ENCODE peak calls at places on chromosome 1, in eight cellular contexts. F is tibial nerve, N is A549, K is sigmoid colon, R is transverse colon, L is suprapubic skin, U is stomach, H is HepG2. M is an unnamed sample.
A peak's percentile ranks its signal among the peaks of the same experiment; 100 is the strongest.

GRCh38 chr1:61358770-61359455 is 276.6 kb downstream of the NFIA start:
- DNase-seq in F (no peak), N (no peak), K (no peak), R (no peak), L (no peak), U (no peak), H (no peak), M (no peak)

GRCh38 chr1:7860130-7860529 is 7.3 kb upstream of the UTS2 start:
- DNase-seq in F (no peak), N (no peak), K (no peak), R (no peak), L (no peak), U (no peak), H (no peak), M (no peak)

GRCh38 chr1:103180660-103181059 is 72.3 kb upstream of the COL11A1 start:
- DNase-seq in F (no peak), N (no peak), K (no peak), R (no peak), L (no peak), U (no peak), H (no peak), M (no peak)

GRCh38 chr1:13892671-13893325 is 192.8 kb downstream of the PRDM2 start:
- DNase-seq in F (no peak), N (no peak), K (no peak), R (peak; percentile 23), L (no peak), U (no peak), H (no peak), M (peak; percentile 37)

GRCh38 chr1:37265786-37266667 is 208.4 kb upstream of the ZC3H12A start:
- DNase-seq in F (no peak), N (no peak), K (no peak), R (no peak), L (no peak), U (no peak), H (no peak), M (no peak)

GRCh38 chr1:34066921-34067603 is 98.0 kb downstream of the CSMD2 start:
- DNase-seq in F (no peak), N (no peak), K (no peak), R (no peak), L (no peak), U (no peak), H (no peak), M (no peak)

GRCh38 chr1:204104331-204105222 is 31.7 kb downstream of the SOX13 start:
- DNase-seq in F (no peak), N (peak; percentile 62), K (no peak), R (peak; percentile 71), L (no peak), U (peak; percentile 44), H (no peak), M (no peak)

GRCh38 chr1:156893048-156893953 is at the start of gene PEAR1:
- DNase-seq in F (peak; percentile 37), N (no peak), K (peak; percentile 83), R (no peak), L (no peak), U (no peak), H (no peak), M (peak; percentile 79)

GRCh38 chr1:111963985-111964738 is 25.3 kb downstream of the KCND3 start:
- DNase-seq in F (no peak), N (no peak), K (no peak), R (no peak), L (no peak), U (no peak), H (no peak), M (no peak)

GRCh38 chr1:109279615-109280278 is 3.2 kb downstream of the PSRC1 start:
- DNase-seq in F (no peak), N (no peak), K (no peak), R (no peak), L (no peak), U (no peak), H (no peak), M (no peak)

GRCh38 chr1:64199154-64199553 is 4.3 kb upstream of the UBE2U start:
- DNase-seq in F (no peak), N (peak; percentile 4), K (no peak), R (no peak), L (no peak), U (no peak), H (no peak), M (no peak)

GRCh38 chr1:81706650-81707435 is 93.9 kb upstream of the ADGRL2 start:
- DNase-seq in F (no peak), N (no peak), K (no peak), R (no peak), L (no peak), U (no peak), H (no peak), M (no peak)

GRCh38 chr1:18948913-18949688 is 7.4 kb downstream of the IFFO2 start:
- DNase-seq in F (no peak), N (no peak), K (peak; percentile 91), R (no peak), L (no peak), U (peak; percentile 57), H (peak; percentile 93), M (peak; percentile 24)

GRCh38 chr1:92544756-92545165 is 58.0 kb upstream of the GFI1 start:
- DNase-seq in F (no peak), N (no peak), K (no peak), R (no peak), L (no peak), U (no peak), H (no peak), M (no peak)

GRCh38 chr1:115867216-115867615 is 26.3 kb upstream of the NHLH2 start:
- DNase-seq in F (no peak), N (no peak), K (no peak), R (no peak), L (no peak), U (no peak), H (no peak), M (no peak)

GRCh38 chr1:6056549-6056948 is 10.9 kb downstream of the KCNAB2 start:
- DNase-seq in F (no peak), N (no peak), K (no peak), R (no peak), L (no peak), U (no peak), H (no peak), M (no peak)

GRCh38 chr1:46179138-46180081 is 3.1 kb upstream of the P3R3URF start:
- DNase-seq in F (peak; percentile 95), N (peak; percentile 88), K (peak; percentile 92), R (peak; percentile 88), L (peak; percentile 87), U (peak; percentile 87), H (peak; percentile 78), M (peak; percentile 79)

GRCh38 chr1:155522069-155522468 is 40.5 kb downstream of the ASH1L start:
- DNase-seq in F (no peak), N (no peak), K (no peak), R (no peak), L (no peak), U (no peak), H (no peak), M (no peak)

GRCh38 chr1:225711236-225711937 is 58.5 kb upstream of the ENAH start:
- DNase-seq in F (no peak), N (no peak), K (no peak), R (no peak), L (no peak), U (no peak), H (peak; percentile 75), M (no peak)

GRCh38 chr1:225709101-225709500 is 56.2 kb upstream of the ENAH start:
- DNase-seq in F (no peak), N (no peak), K (no peak), R (no peak), L (no peak), U (no peak), H (peak; percentile 54), M (no peak)

GRCh38 chr1:225713281-225713680 is 60.4 kb upstream of the ENAH start:
- DNase-seq in F (no peak), N (no peak), K (no peak), R (no peak), L (no peak), U (no peak), H (peak; percentile 18), M (no peak)

GRCh38 chr1:225712391-225712790 is 59.5 kb upstream of the ENAH start:
- DNase-seq in F (no peak), N (no peak), K (no peak), R (no peak), L (no peak), U (no peak), H (no peak), M (no peak)

DNA sequence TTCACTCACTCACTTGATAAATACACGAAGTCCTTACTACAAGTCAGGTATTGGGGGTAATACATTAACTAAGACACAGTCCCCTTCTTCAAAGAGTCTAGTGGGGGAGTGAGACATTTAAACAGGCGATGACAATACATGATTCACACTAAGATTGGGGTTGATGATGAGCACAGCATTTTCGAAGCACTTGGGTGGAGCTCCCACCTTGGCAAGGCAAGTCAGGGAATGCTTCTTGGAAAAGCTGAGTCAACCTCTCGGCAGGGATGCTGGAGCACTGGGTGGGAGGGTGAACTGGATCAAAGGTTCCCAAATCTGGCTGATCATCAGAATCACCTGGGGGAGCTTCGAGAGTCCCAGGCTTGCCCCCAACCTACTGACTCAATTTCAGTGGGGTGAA is 57.9 kb upstream of the ENAH start:
- DNase-seq in F (no peak), N (peak; percentile 89), K (peak; percentile 67), R (no peak), L (no peak), U (no peak), H (no peak), M (no peak)
- TF ChIP-seq EP300 in F (no peak), N (peak; percentile 37), K (no peak), R (no peak), L (no peak), U (no peak), H (no peak), M (no peak)

GRCh38 chr1:196677781-196678509 is 26.1 kb downstream of the CFH start:
- DNase-seq in F (no peak), N (no peak), K (no peak), R (no peak), L (no peak), U (no peak), H (no peak), M (no peak)
- H3K4me1 ChIP-seq in F (no peaks in the 10 kb centered on the region), N (no peaks in the 10 kb centered on the region), K (no peaks in the 10 kb centered on the region), R (no peaks in the 10 kb centered on the region), L (no peaks in the 10 kb centered on the region), U (no peaks in the 10 kb centered on the region), H (no peaks in the 10 kb centered on the region), M (no peaks in the 10 kb centered on the region)

GRCh38 chr1:200176181-200176580 is 148.7 kb downstream of the NR5A2 start:
- DNase-seq in F (no peak), N (no peak), K (no peak), R (no peak), L (no peak), U (no peak), H (no peak), M (no peak)
- TF ChIP-seq EP300 in F (no peak), N (no peak), K (no peak), R (no peak), L (no peak), U (no peak), H (no peak), M (no peak)

DNA sequence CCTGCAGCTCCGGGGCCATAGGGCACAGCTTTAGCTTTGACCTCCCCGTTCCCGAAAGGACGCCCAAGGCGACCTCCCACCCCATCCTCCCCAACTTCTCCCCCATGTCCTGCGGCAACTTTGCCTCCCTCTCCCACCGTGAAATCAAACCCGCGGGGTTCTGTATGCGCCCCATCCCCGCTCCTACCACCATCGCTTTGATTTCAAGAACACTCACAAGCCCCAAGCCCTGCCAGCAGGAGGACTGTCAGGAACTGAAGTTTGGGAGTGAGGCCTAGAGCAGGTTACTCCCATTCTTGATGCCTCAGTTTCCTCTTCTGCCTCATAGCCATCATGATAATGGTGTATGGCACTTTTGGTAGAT is 2.3 kb downstream of the PTPRU start:
- DNase-seq in F (no peak), N (no peak), K (no peak), R (no peak), L (no peak), U (no peak), H (peak; percentile 25), M (no peak)
- H3K4me1 ChIP-seq in F (peaks cover 11% of the 10 kb centered on the region), N (peaks cover 20% of the 10 kb centered on the region), K (peaks cover 24% of the 10 kb centered on the region), R (peaks cover 16% of the 10 kb centered on the region), L (peaks cover 28% of the 10 kb centered on the region), U (peaks cover 31% of the 10 kb centered on the region), H (peaks cover 28% of the 10 kb centered on the region), M (peaks cover 6% of the 10 kb centered on the region)